ENCODE peak calls at places on chromosomes 5 and 9, in nine cellular contexts. One of them, this sample, is unnamed.

GRCh38 chr5:67268233-67269011 is 71.8 kb upstream of the CD180 start:
- DNase-seq in EL: peak; percentile 92
- DNase-seq in T-helper 1 cell: no peak
- DNase-seq in omental fat pad: no peak
- DNase-seq in AG09309: peak; percentile 88
- DNase-seq in lower leg skin: peak; percentile 93
- DNase-seq in NCI-H1417: no peak
- DNase-seq in globus pallidus: peak; percentile 95
- DNase-seq in OCI-M1: no peak
- DNase-seq in this sample: peak; percentile 28

GRCh38 chr9:101312661-101313060 is 72.1 kb downstream of the BAAT start:
- DNase-seq in EL: no peak
- DNase-seq in T-helper 1 cell: no peak
- DNase-seq in omental fat pad: no peak
- DNase-seq in AG09309: no peak
- DNase-seq in lower leg skin: no peak
- DNase-seq in NCI-H1417: no peak
- DNase-seq in globus pallidus: no peak
- DNase-seq in OCI-M1: no peak
- DNase-seq in this sample: no peak

GRCh38 chr5:143053780-143054179 is 283.6 kb downstream of the ARHGAP26 start:
- DNase-seq in EL: no peak
- DNase-seq in T-helper 1 cell: no peak
- DNase-seq in omental fat pad: no peak
- DNase-seq in AG09309: no peak
- DNase-seq in lower leg skin: no peak
- DNase-seq in NCI-H1417: no peak
- DNase-seq in globus pallidus: no peak
- DNase-seq in OCI-M1: no peak
- DNase-seq in this sample: no peak

GRCh38 chr9:84504360-84504759 is 163.8 kb upstream of the SLC28A3 start:
- DNase-seq in EL: peak; percentile 2
- DNase-seq in T-helper 1 cell: no peak
- DNase-seq in omental fat pad: no peak
- DNase-seq in AG09309: no peak
- DNase-seq in lower leg skin: no peak
- DNase-seq in NCI-H1417: no peak
- DNase-seq in globus pallidus: no peak
- DNase-seq in OCI-M1: no peak
- DNase-seq in this sample: no peak

GRCh38 chr9:35882265-35882848 is 12.2 kb upstream of the OR13J1 start:
- DNase-seq in EL: peak; percentile 75
- DNase-seq in T-helper 1 cell: peak; percentile 59
- DNase-seq in omental fat pad: peak; percentile 93
- DNase-seq in AG09309: no peak
- DNase-seq in lower leg skin: peak; percentile 97
- DNase-seq in NCI-H1417: peak; percentile 15
- DNase-seq in globus pallidus: peak; percentile 80
- DNase-seq in OCI-M1: peak; percentile 74
- DNase-seq in this sample: peak; percentile 49

GRCh38 chr5:5063533-5063953 is 76.6 kb upstream of the ADAMTS16 start:
- DNase-seq in EL: no peak
- DNase-seq in T-helper 1 cell: no peak
- DNase-seq in omental fat pad: no peak
- DNase-seq in AG09309: no peak
- DNase-seq in lower leg skin: no peak
- DNase-seq in NCI-H1417: no peak
- DNase-seq in globus pallidus: no peak
- DNase-seq in OCI-M1: no peak
- DNase-seq in this sample: no peak

GRCh38 chr5:10564838-10565784 is 1.2 kb downstream of the ANKRD33B start:
- DNase-seq in EL: peak; percentile 31
- DNase-seq in T-helper 1 cell: no peak
- DNase-seq in omental fat pad: no peak
- DNase-seq in AG09309: no peak
- DNase-seq in lower leg skin: peak; percentile 89
- DNase-seq in NCI-H1417: peak; percentile 55
- DNase-seq in globus pallidus: no peak
- DNase-seq in OCI-M1: no peak
- DNase-seq in this sample: no peak

GRCh38 chr5:54309751-54310432 is 481 bp downstream of the ARL15 start:
- DNase-seq in EL: peak; percentile 47
- DNase-seq in T-helper 1 cell: peak; percentile 25
- DNase-seq in omental fat pad: peak; percentile 27
- DNase-seq in AG09309: no peak
- DNase-seq in lower leg skin: peak; percentile 90
- DNase-seq in NCI-H1417: peak; percentile 77
- DNase-seq in globus pallidus: no peak
- DNase-seq in OCI-M1: peak; percentile 69
- DNase-seq in this sample: peak; percentile 28

GRCh38 chr5:120684749-120685415 is 220.8 kb downstream of the PRR16 start:
- DNase-seq in EL: no peak
- DNase-seq in T-helper 1 cell: no peak
- DNase-seq in omental fat pad: no peak
- DNase-seq in AG09309: no peak
- DNase-seq in lower leg skin: no peak
- DNase-seq in NCI-H1417: no peak
- DNase-seq in globus pallidus: no peak
- DNase-seq in OCI-M1: peak; percentile 4
- DNase-seq in this sample: no peak

GRCh38 chr9:92328225-92328624 is 2.5 kb downstream of the CENPP start:
- DNase-seq in EL: peak; percentile 48
- DNase-seq in T-helper 1 cell: no peak
- DNase-seq in omental fat pad: no peak
- DNase-seq in AG09309: no peak
- DNase-seq in lower leg skin: no peak
- DNase-seq in NCI-H1417: peak; percentile 11
- DNase-seq in globus pallidus: no peak
- DNase-seq in OCI-M1: peak; percentile 46
- DNase-seq in this sample: no peak

GRCh38 chr5:140240987-140241706 is 61.8 kb downstream of the PFDN1 start:
- DNase-seq in EL: peak; percentile 94
- DNase-seq in T-helper 1 cell: no peak
- DNase-seq in omental fat pad: peak; percentile 52
- DNase-seq in AG09309: peak; percentile 67
- DNase-seq in lower leg skin: peak; percentile 96
- DNase-seq in NCI-H1417: peak; percentile 61
- DNase-seq in globus pallidus: peak; percentile 98
- DNase-seq in OCI-M1: no peak
- DNase-seq in this sample: peak; percentile 40

GRCh38 chr5:160230686-160231527 is 1.6 kb downstream of the FABP6 start:
- DNase-seq in EL: peak; percentile 51
- DNase-seq in T-helper 1 cell: peak; percentile 13
- DNase-seq in omental fat pad: no peak
- DNase-seq in AG09309: no peak
- DNase-seq in lower leg skin: no peak
- DNase-seq in NCI-H1417: no peak
- DNase-seq in globus pallidus: peak; percentile 5
- DNase-seq in OCI-M1: no peak
- DNase-seq in this sample: no peak

GRCh38 chr9:90504486-90504885 is 138.1 kb downstream of the DIRAS2 start:
- DNase-seq in EL: no peak
- DNase-seq in T-helper 1 cell: peak; percentile 17
- DNase-seq in omental fat pad: no peak
- DNase-seq in AG09309: no peak
- DNase-seq in lower leg skin: no peak
- DNase-seq in NCI-H1417: no peak
- DNase-seq in globus pallidus: no peak
- DNase-seq in OCI-M1: no peak
- DNase-seq in this sample: no peak

GRCh38 chr5:173646684-173647083 is 30.2 kb upstream of the BOD1 start:
- DNase-seq in EL: peak; percentile 76
- DNase-seq in T-helper 1 cell: no peak
- DNase-seq in omental fat pad: no peak
- DNase-seq in AG09309: no peak
- DNase-seq in lower leg skin: peak; percentile 70
- DNase-seq in NCI-H1417: no peak
- DNase-seq in globus pallidus: no peak
- DNase-seq in OCI-M1: no peak
- DNase-seq in this sample: no peak

GRCh38 chr9:76646249-76646648 is 118.0 kb upstream of the PCA3 start:
- DNase-seq in EL: no peak
- DNase-seq in T-helper 1 cell: no peak
- DNase-seq in omental fat pad: no peak
- DNase-seq in AG09309: no peak
- DNase-seq in lower leg skin: no peak
- DNase-seq in NCI-H1417: no peak
- DNase-seq in globus pallidus: no peak
- DNase-seq in OCI-M1: peak; percentile 51
- DNase-seq in this sample: no peak

GRCh38 chr9:88969646-88970373 is 21.5 kb upstream of the S1PR3 start:
- DNase-seq in EL: no peak
- DNase-seq in T-helper 1 cell: no peak
- DNase-seq in omental fat pad: no peak
- DNase-seq in AG09309: no peak
- DNase-seq in lower leg skin: peak; percentile 65
- DNase-seq in NCI-H1417: no peak
- DNase-seq in globus pallidus: no peak
- DNase-seq in OCI-M1: no peak
- DNase-seq in this sample: no peak

GRCh38 chr5:176388003-176388340 is 426 bp downstream of the NOP16 start:
- DNase-seq in EL: peak; percentile 30
- DNase-seq in T-helper 1 cell: no peak
- DNase-seq in omental fat pad: no peak
- DNase-seq in AG09309: no peak
- DNase-seq in lower leg skin: no peak
- DNase-seq in NCI-H1417: no peak
- DNase-seq in globus pallidus: no peak
- DNase-seq in OCI-M1: no peak
- DNase-seq in this sample: no peak

GRCh38 chr9:31259824-31260223 is 1124.6 kb upstream of the ACO1 start:
- DNase-seq in EL: no peak
- DNase-seq in T-helper 1 cell: no peak
- DNase-seq in omental fat pad: no peak
- DNase-seq in AG09309: no peak
- DNase-seq in lower leg skin: no peak
- DNase-seq in NCI-H1417: peak; percentile 47
- DNase-seq in globus pallidus: no peak
- DNase-seq in OCI-M1: no peak
- DNase-seq in this sample: no peak

GRCh38 chr5:94623026-94623425 is 4.6 kb downstream of the SLF1 start:
- DNase-seq in EL: peak; percentile 13
- DNase-seq in T-helper 1 cell: no peak
- DNase-seq in omental fat pad: no peak
- DNase-seq in AG09309: no peak
- DNase-seq in lower leg skin: no peak
- DNase-seq in NCI-H1417: no peak
- DNase-seq in globus pallidus: no peak
- DNase-seq in OCI-M1: no peak
- DNase-seq in this sample: no peak

GRCh38 chr5:132681983-132682382 is 8.2 kb downstream of the IL4 start:
- DNase-seq in EL: no peak
- DNase-seq in T-helper 1 cell: no peak
- DNase-seq in omental fat pad: no peak
- DNase-seq in AG09309: no peak
- DNase-seq in lower leg skin: no peak
- DNase-seq in NCI-H1417: no peak
- DNase-seq in globus pallidus: no peak
- DNase-seq in OCI-M1: no peak
- DNase-seq in this sample: no peak

GRCh38 chr9:34522091-34522887 is 501 bp downstream of the ENHO start:
- DNase-seq in EL: no peak
- DNase-seq in T-helper 1 cell: no peak
- DNase-seq in omental fat pad: no peak
- DNase-seq in AG09309: no peak
- DNase-seq in lower leg skin: no peak
- DNase-seq in NCI-H1417: no peak
- DNase-seq in globus pallidus: no peak
- DNase-seq in OCI-M1: no peak
- DNase-seq in this sample: no peak

This sample was measured in NCI-H510A treated with DMSO at 0.1 percent for 48 hours.